ENCODE peak calls at places on chromosomes 13 and 19, in five cellular contexts. F is psoas muscle, N is left lung, O is cardiac fibroblast, Y is fibroblast of the aortic adventitia. L is an unnamed sample.

GRCh38 chr19:46977548-46977947 is 42.1 kb upstream of the NPAS1 start:
- DNase-seq in F (no peak), N (no peak), O (no peak), Y (no peak), L (no peak)

GRCh38 chr19:920051-920857 is 3.1 kb downstream of the KISS1R start:
- DNase-seq in F (no peak), N (no peak), O (peak; percentile 43), Y (peak; percentile 17), L (peak; percentile 42)

GRCh38 chr13:109381546-109382180 is 404.7 kb downstream of the IRS2 start:
- DNase-seq in F (no peak), N (no peak), O (peak; percentile 55), Y (no peak), L (no peak)

GRCh38 chr19:17977073-17977472 is 10.2 kb downstream of the KCNN1 start:
- DNase-seq in F (no peak), N (no peak), O (no peak), Y (no peak), L (no peak)

GRCh38 chr13:110455941-110456340 is 105.6 kb downstream of the RAB20 start:
- DNase-seq in F (peak; percentile 77), N (peak; percentile 91), O (peak; percentile 82), Y (peak; percentile 75), L (peak; percentile 81)

GRCh38 chr19:18197941-18198340 is 4.9 kb downstream of the MPV17L2 start:
- DNase-seq in F (no peak), N (no peak), O (no peak), Y (no peak), L (no peak)

GRCh38 chr13:49533586-49534269 is 38.0 kb downstream of the PHF11 start:
- DNase-seq in F (no peak), N (no peak), O (no peak), Y (no peak), L (no peak)

GRCh38 chr13:48161530-48162179 is 66.8 kb upstream of the MED4 start:
- DNase-seq in F (peak; percentile 54), N (peak; percentile 82), O (no peak), Y (no peak), L (no peak)

GRCh38 chr13:100941811-100942361 is 267.3 kb upstream of the TMTC4 start:
- DNase-seq in F (no peak), N (no peak), O (no peak), Y (no peak), L (no peak)

GRCh38 chr13:41384749-41385503 is 72.4 kb upstream of the RGCC start:
- DNase-seq in F (no peak), N (no peak), O (peak; percentile 34), Y (peak; percentile 27), L (no peak)
- TF ChIP-seq CTCF in F (no peak), N (peak; percentile 24), O (peak; percentile 48), Y (peak; percentile 40), L (peak; percentile 45)

DNA sequence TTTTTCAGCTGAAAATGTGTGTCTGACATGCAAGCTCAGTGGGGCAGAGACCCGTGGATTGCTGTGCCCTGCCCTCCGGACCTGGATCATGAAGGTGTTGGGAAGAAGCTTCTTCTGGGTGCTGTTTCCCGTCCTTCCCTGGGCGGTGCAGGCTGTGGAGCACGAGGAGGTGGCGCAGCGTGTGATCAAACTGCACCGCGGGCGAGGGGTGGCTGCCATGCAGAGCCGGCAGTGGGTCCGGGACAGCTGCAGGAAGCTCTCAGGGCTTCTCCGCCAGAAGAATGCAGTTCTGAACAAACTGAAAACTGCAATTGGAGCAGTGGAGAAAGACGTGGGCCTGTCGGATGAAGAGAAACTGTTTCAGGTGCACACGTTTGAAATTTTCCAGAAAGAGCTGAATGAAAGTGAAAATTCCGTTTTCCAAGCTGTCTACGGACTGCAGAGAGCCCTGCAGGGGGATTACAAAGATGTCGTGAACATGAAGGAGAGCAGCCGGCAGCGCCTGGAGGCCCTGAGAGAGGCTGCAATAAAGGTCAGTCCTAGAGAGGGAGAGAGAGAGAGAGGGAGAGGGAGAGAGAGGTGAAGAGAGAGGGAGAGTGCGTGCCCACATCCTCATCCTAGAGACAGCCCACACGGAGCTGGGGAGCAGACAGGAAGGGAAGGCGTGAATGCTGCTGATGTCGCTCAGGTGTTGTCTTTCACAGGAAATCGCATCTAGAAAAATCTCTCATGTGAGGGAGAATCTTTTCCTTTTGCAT is 5.2 kb upstream of the DCUN1D2 start:
- DNase-seq in F (no peak), N (peak; percentile 68), O (peak; percentile 29), Y (peak; percentile 16), L (peak; percentile 35)
- H3K4me3 ChIP-seq in F (peak overlapping the region; percentile 2), N (no peak overlapping the region), O (no peak overlapping the region), Y (peak overlapping the region; percentile 33), L (peak overlapping the region; percentile 4)

DNA sequence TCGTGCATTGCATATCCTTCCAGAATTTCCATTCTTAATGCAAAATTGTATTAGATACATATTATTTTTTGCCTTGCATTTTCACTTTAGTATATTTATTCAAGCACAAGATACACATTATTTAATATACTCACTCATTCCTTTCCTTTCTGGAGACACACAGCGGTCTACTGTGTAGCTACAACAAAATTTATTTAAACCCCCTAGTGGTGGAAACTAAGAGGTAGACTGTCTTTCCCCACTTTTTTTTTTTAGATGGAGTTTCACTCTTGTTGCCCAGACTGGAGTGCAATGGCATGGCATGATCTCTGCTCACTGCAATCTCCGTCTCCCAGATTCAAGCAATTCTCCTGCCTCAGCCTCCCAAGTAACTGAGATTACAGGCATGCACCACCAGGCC is 2040.3 kb upstream of the PCDH20 start:
- DNase-seq in F (no peak), N (no peak), O (no peak), Y (no peak), L (no peak)
- TF ChIP-seq CTCF in F (no peak), N (no peak), O (peak; percentile 14), Y (no peak), L (no peak)

GRCh38 chr13:113906566-113906965 is 42.7 kb upstream of the GAS6 start:
- DNase-seq in F (no peak), N (no peak), O (no peak), Y (no peak), L (no peak)

GRCh38 chr13:113905942-113906341 is 42.1 kb upstream of the GAS6 start:
- DNase-seq in F (no peak), N (no peak), O (no peak), Y (no peak), L (no peak)

GRCh38 chr13:113905018-113905417 is 41.1 kb upstream of the GAS6 start:
- DNase-seq in F (no peak), N (no peak), O (no peak), Y (no peak), L (no peak)

GRCh38 chr13:113904411-113904810 is 40.5 kb upstream of the GAS6 start:
- DNase-seq in F (peak; percentile 80), N (no peak), O (no peak), Y (peak; percentile 37), L (peak; percentile 61)

GRCh38 chr13:113907637-113908617 is 44.1 kb upstream of the GAS6 start:
- DNase-seq in F (no peak), N (no peak), O (peak; percentile 66), Y (peak; percentile 82), L (peak; percentile 25)
- H3K4me3 ChIP-seq in F (no peak overlapping the region), N (no peak overlapping the region), O (no peak overlapping the region), Y (no peak overlapping the region), L (no peak overlapping the region)

DNA sequence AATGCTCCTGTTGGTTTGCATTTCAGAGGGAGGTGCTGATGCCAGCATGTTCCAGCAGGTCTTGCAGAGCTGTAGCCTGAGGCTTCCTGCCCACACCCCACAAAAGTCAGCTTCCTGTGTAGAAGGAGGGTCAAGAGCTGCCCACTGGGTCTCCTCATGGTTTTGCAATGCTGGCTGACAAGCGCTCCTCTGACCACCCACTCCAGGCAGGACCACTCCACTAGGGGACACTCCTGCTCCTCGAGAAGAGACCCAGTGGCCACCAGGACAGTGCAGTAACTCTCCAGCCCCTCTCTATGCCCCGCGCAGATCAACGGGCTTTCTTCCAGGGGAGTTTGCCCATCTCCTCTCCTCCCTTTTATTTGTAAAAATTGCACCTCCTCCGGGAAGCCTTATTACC is 72.9 kb upstream of the UQCRFS1 start:
- DNase-seq in F (no peak), N (no peak), O (no peak), Y (no peak), L (peak; percentile 1)
- TF ChIP-seq CTCF in F (no peak), N (no peak), O (no peak), Y (no peak), L (no peak)

GRCh38 chr13:106098778-106099177 is 436.7 kb downstream of the EFNB2 start:
- DNase-seq in F (no peak), N (no peak), O (no peak), Y (no peak), L (no peak)

GRCh38 chr13:106101201-106101600 is 434.3 kb downstream of the EFNB2 start:
- DNase-seq in F (no peak), N (no peak), O (no peak), Y (no peak), L (no peak)

GRCh38 chr13:106100261-106100919 is 435.1 kb downstream of the EFNB2 start:
- DNase-seq in F (no peak), N (no peak), O (no peak), Y (no peak), L (peak; percentile 38)

GRCh38 chr13:106102776-106103175 is 432.7 kb downstream of the EFNB2 start:
- DNase-seq in F (no peak), N (no peak), O (no peak), Y (no peak), L (no peak)

GRCh38 chr13:106099765-106100164 is 435.7 kb downstream of the EFNB2 start:
- DNase-seq in F (no peak), N (peak; percentile 68), O (no peak), Y (no peak), L (no peak)
- H3K4me3 ChIP-seq in F (no peak overlapping the region), N (no peak overlapping the region), O (no peak overlapping the region), Y (no peak overlapping the region), L (no peak overlapping the region)

GRCh38 chr13:39942177-39942900 is 286.9 kb downstream of the COG6 start:
- DNase-seq in F (no peak), N (no peak), O (no peak), Y (no peak), L (no peak)

GRCh38 chr13:39946769-39947168 is 291.3 kb downstream of the COG6 start:
- DNase-seq in F (no peak), N (no peak), O (no peak), Y (no peak), L (no peak)

GRCh38 chr13:39942901-39943273 is 287.4 kb downstream of the COG6 start:
- DNase-seq in F (peak; percentile 73), N (peak; percentile 77), O (peak; percentile 87), Y (peak; percentile 79), L (peak; percentile 83)

GRCh38 chr13:39943711-39944110 is 288.2 kb downstream of the COG6 start:
- DNase-seq in F (no peak), N (no peak), O (no peak), Y (no peak), L (no peak)

DNA sequence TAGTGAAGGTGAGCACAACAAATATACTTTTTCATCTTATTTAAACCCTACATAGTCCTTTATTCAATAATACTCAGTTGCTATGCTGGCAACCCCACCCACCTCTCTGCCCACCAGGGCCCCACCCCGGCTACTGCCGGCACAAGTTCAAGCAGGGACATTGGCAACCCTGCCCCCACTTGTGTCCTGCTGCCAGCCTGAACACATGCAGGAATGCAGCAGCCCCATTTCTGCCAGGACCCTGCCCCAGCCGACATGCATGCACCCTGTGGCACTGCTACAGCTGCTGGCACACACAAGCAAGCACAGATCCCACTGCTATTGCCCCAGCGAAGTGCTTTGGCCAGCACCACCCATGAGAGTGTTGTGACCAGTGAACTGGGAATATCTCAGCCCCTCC is 289.8 kb downstream of the COG6 start:
- DNase-seq in F (no peak), N (no peak), O (no peak), Y (no peak), L (peak; percentile 7)
- TF ChIP-seq CTCF in F (no peak), N (no peak), O (no peak), Y (no peak), L (no peak)